ENCODE peak calls at places on chromosomes 12 and 14, in five cellular contexts. H is kidney, R is IMR-90, J is DND-41, C is neural progenitor cell. P is an unnamed sample.

GRCh38 chr14:69712637-69713088 is 54.3 kb upstream of the SRSF5 start:
- DNase-seq in H (peak; percentile 80), R (no peak), J (peak; percentile 14), C (peak; percentile 43), P (peak; percentile 86)

GRCh38 chr12:121693155-121693554 is 19.4 kb upstream of the TMEM120B start:
- DNase-seq in H (no peak), R (no peak), J (no peak), C (no peak), P (no peak)

GRCh38 chr12:2393016-2393415 is 340.2 kb downstream of the CACNA1C start:
- DNase-seq in H (no peak), R (no peak), J (no peak), C (no peak), P (peak; percentile 41)

GRCh38 chr14:99777956-99778355 is 15.3 kb upstream of the EML1 start:
- DNase-seq in H (no peak), R (no peak), J (no peak), C (no peak), P (no peak)

GRCh38 chr12:27009926-27010325 is 4.3 kb downstream of the TM7SF3 start:
- DNase-seq in H (no peak), R (no peak), J (no peak), C (no peak), P (no peak)

GRCh38 chr12:87953257-87953860 is 75.8 kb downstream of the C12orf50 start:
- DNase-seq in H (no peak), R (peak; percentile 71), J (no peak), C (peak; percentile 56), P (peak; percentile 64)

GRCh38 chr12:79648872-79649271 is 41.9 kb downstream of the PAWR start:
- DNase-seq in H (no peak), R (no peak), J (no peak), C (no peak), P (no peak)

GRCh38 chr14:96086032-96086431 is 46.9 kb downstream of the C14orf132 start:
- DNase-seq in H (no peak), R (peak; percentile 86), J (no peak), C (no peak), P (no peak)

GRCh38 chr14:74207943-74208342 is 31.3 kb upstream of the VSX2 start:
- DNase-seq in H (no peak), R (no peak), J (no peak), C (peak; percentile 79), P (peak; percentile 81)

GRCh38 chr12:54680374-54680773 is 32.2 kb upstream of the DCD start:
- DNase-seq in H (no peak), R (peak; percentile 10), J (peak; percentile 52), C (peak; percentile 51), P (peak; percentile 96)

GRCh38 chr12:94193168-94193567 is 44.8 kb downstream of the PLXNC1 start:
- DNase-seq in H (no peak), R (no peak), J (no peak), C (no peak), P (no peak)

GRCh38 chr12:30990316-30990715 is 63.8 kb downstream of the TSPAN11 start:
- DNase-seq in H (no peak), R (no peak), J (no peak), C (no peak), P (no peak)

GRCh38 chr12:132953771-132954170 is 2.3 kb downstream of the ZNF605 start:
- DNase-seq in H (no peak), R (no peak), J (no peak), C (no peak), P (peak; percentile 25)

GRCh38 chr12:132953163-132953425 is 3.0 kb downstream of the ZNF605 start:
- DNase-seq in H (no peak), R (no peak), J (no peak), C (no peak), P (peak; percentile 35)

GRCh38 chr12:132954471-132955048 is 1.5 kb downstream of the ZNF605 start:
- DNase-seq in H (no peak), R (no peak), J (no peak), C (no peak), P (peak; percentile 41)

GRCh38 chr12:132955933-132956725 is at the start of gene ZNF605:
- DNase-seq in H (peak; percentile 95), R (peak; percentile 89), J (peak; percentile 90), C (peak; percentile 95), P (peak; percentile 98)

GRCh38 chr12:132955094-132955932 is 793 bp downstream of the ZNF605 start:
- DNase-seq in H (no peak), R (peak; percentile 67), J (peak; percentile 18), C (peak; percentile 64), P (peak; percentile 82)
- H3K9me3 ChIP-seq in H (peaks cover 12% of the 10 kb centered on the region), R (peaks cover 30% of the 10 kb centered on the region), J (peaks cover 39% of the 10 kb centered on the region), C (peaks cover 16% of the 10 kb centered on the region), P (peaks cover 63% of the 10 kb centered on the region)

DNA sequence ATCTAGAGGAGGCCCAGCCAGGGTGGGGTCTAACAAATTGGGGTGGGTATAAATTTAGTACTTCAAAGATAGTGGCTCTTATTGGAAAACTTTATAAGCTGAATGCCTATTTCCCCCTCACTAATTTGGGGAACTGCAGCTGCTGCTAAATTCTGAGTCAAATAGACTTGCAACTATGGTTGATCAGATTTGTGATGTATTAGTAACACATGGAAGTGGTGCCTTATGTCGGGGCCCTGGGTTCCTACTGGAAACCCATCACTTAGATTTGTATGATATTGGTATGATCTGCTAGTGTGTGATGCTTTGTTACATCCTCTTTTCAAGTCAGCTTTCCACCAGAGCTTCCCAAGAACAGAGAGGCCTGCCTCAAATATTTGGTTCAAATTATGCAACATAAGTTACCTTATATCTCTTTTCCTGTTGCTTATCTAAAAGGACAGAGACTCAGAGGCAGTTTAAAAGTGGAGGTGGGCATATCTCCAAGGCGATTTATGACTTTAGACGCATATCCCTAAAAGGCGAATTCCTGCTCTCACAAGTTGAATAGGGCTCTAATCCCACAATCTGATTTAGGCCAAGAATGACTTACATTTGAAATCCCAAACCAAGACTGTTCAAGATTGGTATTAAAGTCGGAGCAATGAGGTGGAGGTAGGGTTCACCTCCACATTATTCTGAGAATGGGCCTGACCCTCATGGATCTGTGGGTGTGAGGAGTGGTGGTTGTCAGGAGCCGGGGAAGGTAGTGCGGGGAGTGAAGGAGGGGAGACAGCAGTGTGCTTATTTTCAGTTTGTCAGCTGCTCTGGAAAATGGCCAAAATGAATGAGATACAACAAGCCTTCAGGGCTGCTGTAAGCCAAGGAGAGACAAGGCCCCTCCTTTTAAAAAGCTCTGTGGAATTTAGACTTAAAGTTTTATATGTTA is 425.8 kb downstream of the RAD51B start:
- DNase-seq in H (no peak), R (peak; percentile 64), J (no peak), C (no peak), P (no peak)
- H3K9ac ChIP-seq in H (peak overlapping the region; percentile 44), R (peak overlapping the region; percentile 3), J (no peak overlapping the region), C (no peak overlapping the region), P (no peak overlapping the region)

DNA sequence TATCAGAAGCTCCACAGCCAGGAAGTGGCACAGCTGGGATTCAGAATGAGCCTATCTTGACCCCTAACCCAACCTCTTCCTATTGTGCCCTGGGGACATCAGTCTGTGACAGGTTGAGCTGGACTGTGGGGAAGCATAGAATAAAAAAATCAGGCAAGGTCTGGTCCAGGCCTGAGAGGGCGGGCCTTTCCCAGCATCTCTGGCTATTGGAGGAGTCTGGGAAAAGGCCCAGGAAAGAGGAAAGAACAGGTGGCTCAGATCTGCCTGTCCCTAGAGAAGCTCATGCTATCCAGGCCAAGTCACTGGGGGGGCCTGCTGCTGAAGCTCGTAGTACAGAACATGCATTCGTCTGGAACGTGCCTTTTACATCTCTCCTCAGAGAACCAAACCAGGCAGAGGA is 100.5 kb downstream of the PPM1H start:
- DNase-seq in H (no peak), R (no peak), J (no peak), C (no peak), P (peak; percentile 59)
- H3K27ac ChIP-seq in H (no peak overlapping the region), R (no peak overlapping the region), J (no peak overlapping the region), C (no peak overlapping the region), P (no peak overlapping the region)

GRCh38 chr12:21026302-21026701 is 104.7 kb upstream of the SLCO1B1 start:
- DNase-seq in H (no peak), R (no peak), J (no peak), C (no peak), P (no peak)
- H3K9me3 ChIP-seq in H (no peaks in the 10 kb centered on the region), R (peaks cover 4% of the 10 kb centered on the region), J (no peaks in the 10 kb centered on the region), C (no peaks in the 10 kb centered on the region), P (no peaks in the 10 kb centered on the region)

DNA sequence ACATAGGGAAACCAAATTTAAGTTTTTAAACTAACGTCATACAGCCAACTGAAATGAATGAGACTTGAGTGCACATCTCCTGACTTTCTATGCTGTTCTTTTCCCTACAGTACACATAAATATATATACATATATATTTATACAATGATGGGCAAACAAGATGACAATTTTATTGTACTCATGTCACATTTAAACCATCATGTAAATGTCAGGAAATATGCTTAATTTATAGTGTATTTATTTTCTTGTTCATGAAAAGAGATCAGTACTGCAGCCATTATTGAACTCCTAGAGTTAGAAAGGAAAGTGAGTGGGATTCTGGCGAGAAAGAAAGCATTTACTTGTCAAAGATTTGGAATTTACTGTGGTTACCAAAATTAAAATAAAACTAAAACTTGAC is 144.4 kb downstream of the RAD51B start:
- DNase-seq in H (no peak), R (no peak), J (no peak), C (no peak), P (no peak)
- H3K9ac ChIP-seq in H (no peak overlapping the region), R (no peak overlapping the region), J (no peak overlapping the region), C (no peak overlapping the region), P (no peak overlapping the region)